ENCODE peak calls at places on chromosomes 13 and 19, in ten cellular contexts. Z, L, N, F, A, O, M, C, B and U are unnamed samples.

GRCh38 chr13:99151516-99151915 is 49.1 kb upstream of the UBAC2 start:
- DNase-seq in Z (no peak), L (no peak), B (no peak), M (peak), F (no peak), C (no peak), N (no peak), A (no peak), O (peak), U (no peak)

GRCh38 chr13:19838726-19839342 is 24.6 kb downstream of the ZMYM5 start:
- DNase-seq in M (no peak), A (no peak), N (no peak), L (no peak), C (no peak), F (no peak), Z (no peak), O (peak), B (no peak), U (no peak)

GRCh38 chr19:35088514-35088913 is 27.1 kb upstream of the FXYD3 start:
- DNase-seq in F (no peak), N (no peak), O (peak), A (no peak), M (peak), L (no peak), Z (no peak), C (no peak), B (no peak), U (no peak)

GRCh38 chr13:39259371-39259770 is 221.1 kb downstream of the NHLRC3 start:
- DNase-seq in A (no peak), M (no peak), F (no peak), L (no peak), B (no peak), C (no peak), Z (no peak), N (no peak), O (no peak), U (no peak)

GRCh38 chr13:108915634-108916497 is 286.5 kb downstream of the MYO16 start:
- DNase-seq in L (peak), F (peak), A (peak), C (peak), Z (peak), M (peak), O (peak), N (peak), B (peak), U (peak)

GRCh38 chr13:20808874-20809273 is 35.1 kb upstream of the EEF1AKMT1 start:
- DNase-seq in Z (no peak), N (no peak), B (no peak), L (no peak), C (no peak), F (no peak), A (no peak), M (no peak), O (no peak), U (no peak)

GRCh38 chr13:39942177-39942900 is 286.9 kb downstream of the COG6 start:
- DNase-seq in B (no peak), C (no peak), M (no peak), L (no peak), F (no peak), Z (no peak), N (no peak), A (no peak), O (no peak), U (no peak)

GRCh38 chr19:43306097-43306496 is 36.8 kb upstream of the PSG9 start:
- DNase-seq in F (no peak), L (no peak), N (no peak), Z (no peak), A (no peak), C (no peak), B (no peak), M (no peak), O (no peak), U (no peak)

GRCh38 chr19:41425174-41426115 is 1.7 kb downstream of the B3GNT8 start:
- DNase-seq in C (no peak), N (no peak), M (no peak), F (no peak), L (peak), O (no peak), Z (no peak), A (no peak), B (no peak), U (no peak)

GRCh38 chr19:45160870-45161714 is at the start of gene NKPD1:
- DNase-seq in L (peak), N (no peak), F (no peak), C (peak), Z (no peak), M (no peak), B (peak), A (peak), O (no peak), U (peak)

GRCh38 chr13:109151255-109151654 is 521.8 kb downstream of the MYO16 start:
- DNase-seq in F (no peak), Z (no peak), C (no peak), O (no peak), N (no peak), M (no peak), B (no peak), L (no peak), A (no peak), U (no peak)

GRCh38 chr19:30316560-30317106 is 55.6 kb upstream of the ZNF536 start:
- DNase-seq in O (no peak), N (no peak), C (no peak), Z (no peak), L (no peak), B (no peak), A (no peak), M (no peak), F (no peak), U (no peak)

GRCh38 chr19:50794778-50795664 is 4.8 kb downstream of the ACP4 start:
- DNase-seq in A (no peak), M (no peak), F (no peak), Z (no peak), C (peak), L (no peak), B (peak), N (no peak), O (no peak), U (no peak)

GRCh38 chr13:22915442-22916082 is 265.2 kb upstream of the SGCG start:
- DNase-seq in L (peak), F (no peak), N (no peak), M (no peak), B (peak), C (peak), O (peak), A (peak), Z (peak), U (no peak)

GRCh38 chr13:43143591-43143990 is 120.2 kb downstream of the DNAJC15 start:
- DNase-seq in M (no peak), A (no peak), N (no peak), C (no peak), F (no peak), B (no peak), L (no peak), Z (no peak), O (no peak), U (no peak)

GRCh38 chr13:48181482-48182145 is 51.4 kb upstream of the ITM2B start:
- DNase-seq in F (no peak), N (no peak), C (no peak), Z (no peak), B (no peak), O (no peak), M (no peak), A (no peak), L (no peak), U (no peak)

GRCh38 chr19:49808762-49809154 is 4.3 kb downstream of the FUZ start:
- DNase-seq in Z (peak), C (peak), B (peak), F (peak), L (peak), O (peak), A (peak), M (peak), N (peak), U (peak)

GRCh38 chr13:97223711-97224461 is 1.8 kb downstream of the MBNL2 start:
- DNase-seq in L (peak), C (peak), F (no peak), Z (peak), N (peak), M (peak), A (peak), O (peak), B (peak), U (no peak)

GRCh38 chr13:93254775-93255174 is 28.2 kb downstream of the GPC6 start:
- DNase-seq in B (no peak), Z (no peak), F (no peak), M (no peak), L (no peak), O (no peak), C (peak), N (no peak), A (no peak), U (no peak)

GRCh38 chr19:29811125-29812079 is at the start of gene CCNE1:
- DNase-seq in N (peak), F (peak), Z (peak), B (peak), C (peak), M (peak), O (peak), L (peak), A (peak), U (peak)

GRCh38 chr13:74444877-74445479 is 310.8 kb upstream of the KLF12 start:
- DNase-seq in N (no peak), A (no peak), Z (no peak), M (no peak), O (peak), B (no peak), C (no peak), L (no peak), F (no peak), U (no peak)

GRCh38 chr19:18046066-18046718 is 38.2 kb downstream of the ARRDC2 start:
- DNase-seq in M (peak), O (peak), C (peak), Z (no peak), N (no peak), F (no peak), B (peak), L (peak), A (no peak), U (no peak)

GRCh38 chr13:54078271-54078670 is 1049.7 kb downstream of the OLFM4 start:
- DNase-seq in A (no peak), F (no peak), O (no peak), L (no peak), M (no peak), Z (no peak), C (no peak), B (no peak), N (no peak), U (no peak)

GRCh38 chr13:63408227-63409202 is 1992.9 kb upstream of the PCDH20 start:
- DNase-seq in A (no peak), N (no peak), Z (no peak), M (no peak), B (no peak), F (no peak), C (no peak), L (no peak), O (peak), U (no peak)

GRCh38 chr19:58474291-58474996 is 1.7 kb upstream of the ZNF446 start:
- DNase-seq in N (no peak), M (peak), Z (no peak), A (no peak), C (no peak), B (no peak), L (no peak), F (no peak), O (peak), U (no peak)

DNA sequence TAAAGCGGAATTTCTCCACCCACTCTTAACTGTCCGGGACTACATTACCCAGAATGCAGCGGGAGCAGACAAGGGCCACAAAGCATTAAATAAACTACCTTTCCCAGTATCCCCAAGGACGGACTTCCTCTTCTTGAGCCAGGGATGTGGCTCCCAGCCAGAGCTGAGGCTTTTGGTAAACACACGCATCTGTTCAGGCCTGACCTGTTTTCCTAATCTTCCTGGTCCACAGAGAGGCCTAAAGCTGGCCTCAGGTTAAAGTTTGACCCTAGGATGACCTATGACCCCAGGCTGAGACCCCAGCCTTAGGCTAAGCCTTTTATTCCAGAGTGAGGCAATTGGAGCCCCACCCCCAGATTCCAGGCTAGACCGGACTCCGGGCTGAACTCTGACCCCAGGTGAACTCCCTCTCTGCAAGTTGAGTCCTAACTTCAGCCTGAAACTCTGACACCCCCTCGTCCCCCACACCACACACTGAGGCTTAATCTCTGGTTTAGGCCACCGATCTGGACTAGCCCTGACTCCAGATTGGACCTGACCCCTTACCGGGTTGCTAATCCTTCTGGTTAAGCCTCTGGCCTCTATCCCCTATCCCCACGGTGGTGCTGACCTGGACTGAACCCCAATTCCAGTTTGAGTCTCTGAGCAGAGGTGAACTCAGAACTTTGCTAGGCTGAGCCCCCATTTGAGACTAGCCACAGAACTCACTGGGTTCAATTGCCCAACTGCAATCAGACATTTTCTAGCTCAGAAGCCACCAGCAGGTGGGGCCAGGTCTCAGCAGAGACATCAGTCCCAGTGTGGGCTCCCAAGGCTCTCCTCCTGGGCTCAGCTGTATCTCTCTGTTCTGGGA is 719 bp upstream of the GPR108 start:
- DNase-seq in L (peak), C (peak), O (peak), M (peak), N (peak), B (peak), A (peak), Z (peak), F (peak), U (peak)
- TF ChIP-seq POLR2A in L (no peak), C (no peak), O (no peak), M (no peak), N (no peak), B (no peak), A (no peak), Z (peak), F (no peak), U (no peak)

GRCh38 chr13:76709851-76710250 is 176.4 kb downstream of the KCTD12 start:
- DNase-seq in O (peak), B (no peak), C (no peak), N (no peak), A (no peak), F (no peak), Z (no peak), M (no peak), L (no peak), U (no peak)

GRCh38 chr13:76711515-76712182 is 174.6 kb downstream of the KCTD12 start:
- DNase-seq in B (no peak), O (peak), N (peak), L (peak), Z (peak), M (no peak), A (no peak), F (no peak), C (no peak), U (no peak)

GRCh38 chr13:76707360-76707759 is 178.8 kb downstream of the KCTD12 start:
- DNase-seq in O (peak), F (no peak), Z (no peak), A (no peak), M (no peak), C (no peak), B (no peak), L (no peak), N (no peak), U (no peak)

GRCh38 chr13:76703621-76704020 is 182.6 kb downstream of the KCTD12 start:
- DNase-seq in Z (no peak), B (no peak), N (no peak), M (no peak), C (no peak), F (no peak), O (peak), L (no peak), A (no peak), U (no peak)

GRCh38 chr13:76708138-76708537 is 178.1 kb downstream of the KCTD12 start:
- DNase-seq in L (no peak), B (no peak), M (no peak), F (no peak), O (no peak), Z (no peak), C (no peak), N (no peak), A (no peak), U (no peak)
- TF ChIP-seq POLR2A in L (no peak), B (no peak), M (no peak), F (no peak), O (no peak), Z (no peak), C (no peak), N (no peak), A (no peak), U (no peak)

GRCh38 chr19:3036119-3036794 is 7.2 kb upstream of the TLE2 start:
- DNase-seq in L (peak), O (peak), M (peak), Z (peak), B (peak), N (peak), A (peak), F (peak), C (peak), U (peak)
- TF ChIP-seq POLR2A in L (no peak), O (no peak), M (peak), Z (no peak), B (peak), N (peak), A (peak), F (no peak), C (no peak), U (no peak)

GRCh38 chr19:12666305-12667048 is at the start of the genes MAN2B1 and WDR83:
- DNase-seq in N (peak), Z (peak), F (no peak), L (peak), B (peak), M (peak), C (peak), O (peak), A (peak), U (peak)
- TF ChIP-seq POLR2A in N (peak), Z (no peak), F (no peak), L (peak), B (peak), M (peak), C (no peak), O (no peak), A (no peak), U (no peak)

DNA sequence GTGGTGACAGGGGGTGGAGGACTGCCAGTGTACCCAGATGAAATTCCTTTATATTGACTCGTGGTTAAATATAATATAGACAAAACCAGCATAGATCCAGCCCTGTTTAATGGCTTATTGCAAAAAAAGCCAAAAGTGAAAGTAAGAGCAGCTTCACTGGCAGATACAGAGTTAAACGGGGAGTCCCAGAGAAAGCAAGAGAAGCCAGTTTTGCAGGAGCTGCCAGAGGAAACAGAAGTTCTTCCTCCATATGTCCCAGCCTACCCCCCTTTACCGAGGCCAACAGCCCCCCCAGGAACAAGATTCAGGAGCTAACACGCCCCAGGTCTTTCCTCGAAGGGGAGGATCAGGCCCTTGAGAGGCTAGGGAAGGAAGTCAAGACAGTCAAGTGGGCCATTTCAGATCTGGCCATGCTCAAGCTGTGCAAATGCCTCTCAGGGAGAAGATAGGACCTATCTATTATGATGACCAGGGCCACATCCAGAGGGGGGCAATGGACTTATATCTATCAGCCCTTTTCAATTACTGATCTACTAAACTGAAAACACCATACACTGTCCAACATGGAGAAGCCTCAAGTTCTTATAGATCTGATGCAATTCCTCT is 47.2 kb upstream of the ZNF737 start:
- DNase-seq in N (no peak), B (peak), F (no peak), A (no peak), O (no peak), C (peak), M (no peak), L (no peak), Z (no peak), U (no peak)
- TF ChIP-seq POLR2A in N (no peak), B (no peak), F (no peak), A (no peak), O (no peak), C (no peak), M (no peak), L (no peak), Z (no peak), U (no peak)

DNA sequence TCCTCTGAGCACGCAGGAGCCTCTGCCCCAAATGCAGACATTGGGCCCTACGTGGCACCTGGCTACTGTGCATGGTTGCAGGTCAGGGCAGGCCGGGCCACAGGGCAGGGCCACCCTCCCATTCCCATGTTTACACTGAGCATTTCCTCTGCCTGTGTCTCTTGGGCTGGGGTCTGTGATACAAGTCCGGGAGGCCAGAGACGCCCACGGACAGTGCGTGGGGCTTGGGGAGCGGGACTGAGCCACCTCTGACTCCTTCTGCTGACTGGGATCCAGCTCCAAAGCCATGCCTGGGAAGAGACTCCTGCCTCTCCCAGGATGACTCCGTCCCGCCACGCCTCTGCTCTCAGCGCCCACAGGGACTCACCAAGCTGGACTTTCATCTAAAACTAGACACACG is 18.8 kb downstream of the GAS6 start:
- DNase-seq in C (no peak), F (no peak), B (no peak), L (peak), M (no peak), N (no peak), A (no peak), O (no peak), Z (peak), U (no peak)
- TF ChIP-seq POLR2A in C (no peak), F (no peak), B (no peak), L (no peak), M (no peak), N (no peak), A (no peak), O (no peak), Z (no peak), U (no peak)

GRCh38 chr19:19672816-19673215 is 4.2 kb downstream of the ZNF101 start:
- DNase-seq in C (no peak), L (no peak), M (no peak), O (no peak), A (no peak), B (no peak), F (no peak), N (no peak), Z (no peak), U (no peak)

GRCh38 chr19:19662866-19663291 is 597 bp downstream of the ATP13A1 start:
- DNase-seq in N (no peak), C (no peak), A (no peak), F (no peak), B (no peak), L (no peak), Z (no peak), O (peak), M (no peak), U (no peak)

GRCh38 chr19:19663292-19664120 is at the start of gene ATP13A1:
- DNase-seq in A (peak), M (peak), L (peak), B (peak), O (peak), Z (peak), N (peak), C (peak), F (peak), U (peak)

GRCh38 chr19:19670070-19670551 is 1.5 kb downstream of the ZNF101 start:
- DNase-seq in N (no peak), B (no peak), Z (no peak), F (no peak), C (no peak), O (no peak), L (no peak), A (no peak), M (no peak), U (no peak)

DNA sequence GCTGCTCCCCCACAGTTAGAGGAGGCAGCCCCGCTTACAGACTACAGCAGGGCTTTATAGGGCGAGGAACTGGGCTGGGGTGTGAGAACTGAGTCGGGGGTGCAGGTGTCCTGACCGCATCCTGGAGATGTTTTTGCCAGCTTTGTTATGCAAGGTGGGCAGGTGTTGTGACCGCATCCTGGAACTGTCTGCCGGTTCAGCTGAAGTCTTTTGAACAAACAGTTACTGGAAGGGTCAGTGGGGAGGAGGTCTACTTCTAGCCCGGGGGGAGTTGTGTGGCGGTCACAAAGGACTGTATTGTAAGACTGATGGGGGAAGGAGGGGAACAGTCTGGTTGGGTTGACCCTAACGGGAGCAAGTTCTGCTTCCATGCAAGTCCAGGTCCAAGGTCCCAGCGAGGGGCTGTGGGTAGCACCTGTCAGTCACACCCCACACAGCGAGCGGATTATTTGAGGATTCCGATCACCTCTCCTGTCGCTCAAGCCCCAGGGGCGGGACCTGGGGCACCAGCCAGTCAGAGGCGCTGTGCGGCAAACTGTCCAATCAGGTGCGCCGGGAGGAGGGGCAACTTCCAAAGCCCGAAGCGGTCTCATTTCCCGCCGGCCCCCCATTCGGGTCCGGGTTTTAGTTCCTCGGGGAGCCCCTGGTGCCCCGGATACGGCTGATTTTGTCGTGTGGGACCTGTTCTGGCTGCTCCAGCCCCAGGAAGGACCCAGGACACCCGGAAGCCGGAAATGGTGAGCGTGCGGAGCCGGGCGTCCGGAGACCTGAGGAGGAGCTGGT is at the start of gene ZNF101:
- DNase-seq in N (peak), F (peak), B (peak), L (peak), A (peak), Z (peak), O (peak), M (peak), C (peak), U (peak)
- TF ChIP-seq POLR2A in N (peak), F (no peak), B (peak), L (peak), A (peak), Z (no peak), O (no peak), M (peak), C (no peak), U (peak)